ENCODE peak calls at places on chromosomes 12 and 14, in four cellular contexts. E is HL-60, M is GM12878, P is K562. L is an unnamed sample.

GRCh38 chr12:94379479-94380113 is 80.1 kb downstream of the CEP83 start:
- DNase-seq in P (no peak), E (no peak), M (no peak), L (no peak)

GRCh38 chr12:108510836-108511235 is 4.2 kb upstream of the FICD start:
- DNase-seq in M (no peak), E (no peak), P (no peak), L (no peak)

GRCh38 chr14:89543420-89543790 is 126.4 kb upstream of the FOXN3 start:
- DNase-seq in P (no peak), E (no peak), M (no peak), L (no peak)

GRCh38 chr12:131825146-131825892 is 2.9 kb upstream of the MMP17 start:
- DNase-seq in P (no peak), M (no peak), E (no peak), L (no peak)

GRCh38 chr14:53325176-53325806 is 172.2 kb upstream of the DDHD1 start:
- DNase-seq in P (no peak), E (no peak), M (no peak), L (no peak)

GRCh38 chr14:103870144-103870876 is 22.9 kb upstream of the PPP1R13B start:
- DNase-seq in P (no peak), E (no peak), M (no peak), L (no peak)

GRCh38 chr14:22122227-22123187 is 448.9 kb upstream of the OR4E1 start:
- DNase-seq in M (no peak), E (no peak), P (no peak), L (no peak)

GRCh38 chr12:106081606-106082005 is 57.1 kb downstream of the NUAK1 start:
- DNase-seq in P (no peak), M (no peak), E (no peak), L (no peak)

GRCh38 chr12:65923228-65923627 is 98.9 kb downstream of the HMGA2 start:
- DNase-seq in M (no peak), E (no peak), P (no peak), L (no peak)

GRCh38 chr12:46388427-46388992 is 15.9 kb upstream of the SLC38A2 start:
- DNase-seq in P (no peak), E (no peak), M (peak), L (no peak)

GRCh38 chr14:64580451-64580850 is 30.7 kb downstream of the PPP1R36 start:
- DNase-seq in M (no peak), P (no peak), E (no peak), L (no peak)

GRCh38 chr14:49408187-49408963 is 177.8 kb downstream of the RPS29 start:
- DNase-seq in E (no peak), P (no peak), M (no peak), L (no peak)

GRCh38 chr14:81453166-81453766 is 53.1 kb upstream of the STON2 start:
- DNase-seq in E (no peak), P (peak), M (no peak), L (peak)

GRCh38 chr12:66132408-66132807 is 1.9 kb upstream of the LLPH start:
- DNase-seq in P (no peak), M (no peak), E (no peak), L (no peak)

GRCh38 chr14:96735509-96735908 is 61.7 kb upstream of the VRK1 start:
- DNase-seq in P (no peak), M (no peak), E (no peak), L (no peak)

GRCh38 chr12:53217049-53217929 is 10.2 kb upstream of the ITGB7 start:
- DNase-seq in P (no peak), E (no peak), M (no peak), L (no peak)

GRCh38 chr14:35326364-35326763 is 34.2 kb downstream of the PSMA6 start:
- DNase-seq in P (no peak), E (no peak), M (no peak), L (no peak)

GRCh38 chr12:132578826-132579225 is 31.6 kb downstream of the LRCOL1 start:
- DNase-seq in M (no peak), E (no peak), P (no peak), L (no peak)

GRCh38 chr14:70254476-70254961 is 65.8 kb upstream of the SLC8A3 start:
- DNase-seq in E (no peak), M (no peak), P (peak), L (no peak)

GRCh38 chr14:105053996-105054395 is 11.2 kb downstream of the GPR132 start:
- DNase-seq in P (no peak), E (no peak), M (no peak), L (peak)

GRCh38 chr12:3231399-3231876 is 154.3 kb downstream of the TSPAN9 start:
- DNase-seq in P (no peak), M (no peak), E (no peak), L (no peak)

GRCh38 chr12:41514907-41515306 is 326.8 kb downstream of the PDZRN4 start:
- DNase-seq in M (no peak), E (no peak), P (no peak), L (no peak)

GRCh38 chr14:22566845-22567244 is 22.2 kb downstream of the DAD1 start:
- DNase-seq in E (no peak), P (no peak), M (no peak), L (no peak)

GRCh38 chr12:115378296-115378695 is 694.3 kb upstream of the TBX3 start:
- DNase-seq in E (no peak), P (no peak), M (no peak), L (no peak)

GRCh38 chr14:102189858-102190257 is 50.2 kb downstream of the WDR20 start:
- DNase-seq in E (no peak), M (no peak), P (peak), L (no peak)

GRCh38 chr12:52605542-52605941 is 4.3 kb upstream of the KRT72 start:
- DNase-seq in E (no peak), M (no peak), P (no peak), L (no peak)

GRCh38 chr14:48027115-48027514 is 351.7 kb upstream of the MDGA2 start:
- DNase-seq in P (no peak), E (no peak), M (no peak), L (no peak)

GRCh38 chr12:31817120-31817519 is 88.3 kb upstream of the AMN1 start:
- DNase-seq in M (no peak), P (no peak), E (no peak), L (no peak)

GRCh38 chr12:12425616-12426015 is 68.7 kb downstream of the BORCS5 start:
- DNase-seq in E (no peak), P (no peak), M (no peak), L (no peak)

GRCh38 chr14:102183922-102184677 is 44.4 kb downstream of the WDR20 start:
- DNase-seq in M (no peak), P (no peak), E (no peak), L (no peak)

GRCh38 chr14:68680541-68681051 is 112.3 kb downstream of the ZFP36L1 start:
- DNase-seq in M (no peak), P (no peak), E (no peak), L (no peak)

GRCh38 chr12:122974892-122975789 is at the start of gene OGFOD2:
- DNase-seq in M (peak), P (peak), E (peak), L (peak)

GRCh38 chr12:113825705-113826104 is 140.4 kb downstream of the RBM19 start:
- DNase-seq in M (no peak), E (no peak), P (no peak), L (no peak)

GRCh38 chr12:120265483-120266179 is at the start of gene PXN:
- DNase-seq in P (peak), M (peak), E (peak), L (peak)

GRCh38 chr12:82688035-82688501 is 1.4 kb downstream of the TMTC2 start:
- DNase-seq in E (no peak), P (no peak), M (no peak), L (no peak)

GRCh38 chr12:69880566-69880965 is 55.5 kb downstream of the MYRFL start:
- DNase-seq in M (no peak), E (no peak), P (no peak), L (no peak)

GRCh38 chr12:92702754-92703679 is at the start of gene PLEKHG7:
- DNase-seq in M (peak), P (no peak), E (no peak), L (peak)

GRCh38 chr14:105058521-105059034 is 6.7 kb downstream of the GPR132 start:
- DNase-seq in P (no peak), M (no peak), E (no peak), L (no peak)

GRCh38 chr14:72590577-72590976 is 303.3 kb downstream of the DPF3 start:
- DNase-seq in P (no peak), M (no peak), E (no peak), L (no peak)

GRCh38 chr14:72595152-72595551 is 298.7 kb downstream of the DPF3 start:
- DNase-seq in P (no peak), M (no peak), E (no peak), L (no peak)

GRCh38 chr14:72597834-72598233 is 296.1 kb downstream of the DPF3 start:
- DNase-seq in M (no peak), P (no peak), E (no peak), L (no peak)

GRCh38 chr14:72591401-72591800 is 302.5 kb downstream of the DPF3 start:
- DNase-seq in E (no peak), P (no peak), M (no peak), L (no peak)

DNA sequence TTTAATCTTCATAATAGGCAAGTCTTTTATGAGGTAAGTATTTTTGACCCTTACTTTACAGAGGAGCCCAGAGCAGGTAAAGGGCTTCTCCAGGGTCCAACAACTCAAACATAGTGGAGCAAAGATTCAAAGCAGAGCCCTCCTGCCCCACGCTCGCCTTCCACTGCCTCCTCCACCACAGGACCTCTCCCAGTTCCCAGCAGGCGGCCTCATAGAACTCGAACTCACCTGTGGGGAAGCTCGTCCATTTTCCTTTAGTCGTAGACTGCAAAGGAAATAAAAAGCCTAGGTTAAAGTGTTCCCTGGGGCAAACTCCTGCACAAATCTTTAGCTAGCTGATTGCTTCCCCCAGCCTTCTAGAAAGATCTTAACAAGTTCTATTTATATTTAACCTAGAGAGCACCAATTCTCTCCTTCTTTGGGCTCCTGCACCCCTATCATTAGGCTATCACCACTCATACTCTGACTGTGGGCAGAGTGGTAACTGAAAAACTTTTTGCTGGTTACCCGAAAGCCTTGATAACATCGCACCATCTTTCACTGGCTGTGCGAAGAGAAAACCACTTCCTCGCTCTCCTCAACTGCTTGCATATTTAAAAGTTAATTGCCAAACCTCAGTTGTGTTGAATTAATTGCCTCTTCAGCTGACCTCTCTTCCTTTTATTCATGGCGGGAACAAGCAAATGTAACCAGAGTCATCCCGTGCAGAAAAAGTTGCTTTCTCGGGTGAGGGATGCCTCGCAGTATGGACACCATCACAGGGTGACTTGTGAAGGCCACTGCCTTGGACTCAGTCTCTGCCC is 299.6 kb downstream of the DPF3 start:
- DNase-seq in P (no peak), E (no peak), M (peak), L (no peak)
- TF ChIP-seq SPI1 in P (no peak), E (no peak), M (peak), L (peak)

DNA sequence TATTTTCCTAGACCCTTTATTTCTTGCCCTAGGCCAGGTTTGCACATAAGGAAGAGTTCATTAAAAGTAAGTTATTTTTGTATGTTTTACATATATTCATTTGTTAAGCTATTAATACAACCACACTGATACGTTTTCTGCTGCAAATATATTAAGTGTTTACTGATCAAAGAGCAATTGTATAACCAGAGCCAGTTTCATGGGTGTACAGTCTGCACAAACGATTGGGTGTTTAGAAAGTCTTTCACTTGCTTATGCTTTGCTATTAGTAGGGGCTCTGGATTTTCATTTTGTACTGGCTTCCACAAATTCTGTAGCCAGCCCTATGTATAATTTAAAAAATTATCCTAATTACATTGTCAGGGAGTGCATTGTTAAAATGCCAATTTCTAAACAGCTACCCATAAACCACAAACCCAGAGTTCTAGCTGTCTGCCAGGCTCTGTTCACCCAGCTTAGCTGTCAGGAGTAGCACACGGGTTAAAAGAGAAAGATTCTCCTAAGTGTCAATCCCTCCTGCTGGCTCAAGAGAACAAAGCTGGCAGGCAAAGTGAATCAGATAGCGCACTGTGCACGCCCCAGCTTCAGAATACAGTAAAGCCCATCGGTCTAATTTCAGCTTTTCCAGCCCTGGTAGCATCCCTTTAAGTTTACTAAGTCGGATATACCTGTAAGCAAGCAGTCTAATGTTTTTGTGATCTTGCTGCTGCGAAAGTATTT is 151.0 kb upstream of the LMO3 start:
- DNase-seq in P (no peak), M (peak), E (no peak), L (no peak)
- TF ChIP-seq SPI1 in P (no peak), M (no peak), E (no peak), L (no peak)

DNA sequence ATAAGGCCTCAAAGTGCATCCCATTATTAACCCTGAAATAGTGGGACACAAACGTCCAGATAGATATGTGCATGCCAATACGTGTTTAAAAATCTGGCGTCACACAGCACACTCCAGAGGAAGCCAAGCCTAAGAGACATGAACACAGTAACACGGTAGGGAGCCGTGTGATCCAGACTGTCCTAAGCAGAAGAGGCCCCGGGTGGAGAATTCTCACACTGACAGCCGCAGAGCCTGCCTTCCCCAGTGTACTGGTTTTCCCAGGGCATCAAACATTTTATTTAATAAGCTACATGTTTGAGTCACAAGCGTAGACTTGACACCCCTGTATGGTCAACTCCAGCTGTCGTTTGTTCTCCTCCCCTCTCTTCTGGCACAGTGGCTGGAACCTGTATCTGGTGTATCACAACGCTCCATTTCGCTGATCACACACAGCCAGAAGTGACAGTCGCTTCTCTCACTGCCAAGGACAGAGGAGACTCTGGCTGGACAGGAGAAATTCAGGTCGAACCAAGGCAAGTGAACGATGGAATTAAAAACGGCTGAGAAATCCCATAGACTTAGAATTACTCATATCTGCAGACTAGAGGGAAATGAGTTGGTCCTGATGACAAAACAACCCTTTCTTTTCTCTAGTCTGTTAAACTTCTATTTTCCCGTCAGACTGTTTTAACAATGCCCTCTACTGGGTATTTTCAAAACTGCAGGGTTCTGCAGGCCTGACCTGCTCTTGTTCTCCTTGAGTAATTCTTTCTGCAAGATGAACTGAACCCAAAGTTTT is 359.9 kb downstream of the RGS6 start:
- DNase-seq in P (peak), E (no peak), M (peak), L (peak)
- TF ChIP-seq SPI1 in P (no peak), E (no peak), M (no peak), L (no peak)

GRCh38 chr14:38330262-38330661 is 74.4 kb upstream of the CLEC14A start:
- DNase-seq in E (no peak), P (no peak), M (no peak), L (no peak)
- TF ChIP-seq SPI1 in E (no peak), P (no peak), M (no peak), L (no peak)

DNA sequence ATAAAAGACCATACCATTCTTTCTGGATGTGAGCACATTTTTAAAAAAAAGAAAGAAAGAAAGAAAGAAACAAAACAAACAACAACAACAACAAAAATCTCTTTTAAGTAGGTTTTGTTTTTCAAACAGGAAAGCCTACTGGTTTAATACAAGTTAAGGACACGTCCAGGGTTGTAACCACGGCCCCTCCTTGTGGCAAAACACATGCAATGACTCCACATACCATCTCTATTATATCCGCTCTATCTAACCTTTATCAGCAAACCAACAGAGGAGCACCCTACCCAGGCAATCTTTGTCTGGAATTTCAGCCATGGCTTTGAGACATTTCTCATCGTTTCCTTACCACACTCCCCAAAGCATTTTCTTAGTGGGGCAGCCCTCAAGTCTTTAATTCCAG is 360.5 kb upstream of the TMPO start:
- DNase-seq in P (no peak), E (no peak), M (no peak), L (no peak)
- TF ChIP-seq SPI1 in P (no peak), E (no peak), M (no peak), L (no peak)

GRCh38 chr14:100531591-100532121 is 55.6 kb downstream of the BEGAIN start:
- DNase-seq in P (no peak), E (no peak), M (no peak), L (no peak)
- TF ChIP-seq SPI1 in P (no peak), E (no peak), M (no peak), L (no peak)

GRCh38 chr14:90780519-90780918 is 35.7 kb downstream of the TTC7B start:
- DNase-seq in P (no peak), M (no peak), E (no peak), L (no peak)
- TF ChIP-seq SPI1 in P (no peak), M (no peak), E (no peak), L (no peak)